ENCODE peak calls at places on chromosomes 7 and 10, in nine cellular contexts. One of them, this sample, is unnamed.

GRCh38 chr10:49679480-49679893 is at the start of gene C10orf53:
- DNase-seq in activated B cell treated with CpG ODN at 0.5 μM for 24 hours: no peak
- DNase-seq in NCI-H82: peak; percentile 60
- DNase-seq in stimulated activated CD4-positive, alpha-beta T cell treated with anti-CD3 and anti-CD28 coated beads, Interleukin-2, amount 100 ng/mL, for 48 hours: no peak
- DNase-seq in skeletal muscle cell: no peak
- DNase-seq in RCC 7860: no peak
- DNase-seq in activated naive CD4-positive, alpha-beta T cell treated with anti-CD3 and anti-CD28 coated beads, Interleukin-2, amount 50 U/mL, for 16 hours: no peak
- DNase-seq in IMR-90: peak; percentile 16
- DNase-seq in NCI-H1092: peak; percentile 54
- DNase-seq in this sample: no peak

GRCh38 chr10:74612195-74612594 is 214.2 kb upstream of the KAT6B start:
- DNase-seq in RCC 7860: no peak
- DNase-seq in activated naive CD4-positive, alpha-beta T cell treated with anti-CD3 and anti-CD28 coated beads, Interleukin-2, amount 50 U/mL, for 16 hours: no peak
- DNase-seq in NCI-H82: no peak
- DNase-seq in stimulated activated CD4-positive, alpha-beta T cell treated with anti-CD3 and anti-CD28 coated beads, Interleukin-2, amount 100 ng/mL, for 48 hours: no peak
- DNase-seq in IMR-90: peak; percentile 42
- DNase-seq in activated B cell treated with CpG ODN at 0.5 μM for 24 hours: no peak
- DNase-seq in NCI-H1092: no peak
- DNase-seq in skeletal muscle cell: no peak
- DNase-seq in this sample: no peak

GRCh38 chr7:48875300-48875916 is 48.9 kb upstream of the CDC14C start:
- DNase-seq in stimulated activated CD4-positive, alpha-beta T cell treated with anti-CD3 and anti-CD28 coated beads, Interleukin-2, amount 100 ng/mL, for 48 hours: no peak
- DNase-seq in NCI-H1092: peak; percentile 75
- DNase-seq in IMR-90: no peak
- DNase-seq in activated naive CD4-positive, alpha-beta T cell treated with anti-CD3 and anti-CD28 coated beads, Interleukin-2, amount 50 U/mL, for 16 hours: no peak
- DNase-seq in RCC 7860: peak; percentile 38
- DNase-seq in activated B cell treated with CpG ODN at 0.5 μM for 24 hours: no peak
- DNase-seq in skeletal muscle cell: no peak
- DNase-seq in NCI-H82: peak; percentile 65
- DNase-seq in this sample: peak; percentile 37

GRCh38 chr7:65980478-65981250 is 1.3 kb downstream of the GUSB start:
- DNase-seq in RCC 7860: peak; percentile 74
- DNase-seq in skeletal muscle cell: no peak
- DNase-seq in activated naive CD4-positive, alpha-beta T cell treated with anti-CD3 and anti-CD28 coated beads, Interleukin-2, amount 50 U/mL, for 16 hours: no peak
- DNase-seq in activated B cell treated with CpG ODN at 0.5 μM for 24 hours: no peak
- DNase-seq in NCI-H82: no peak
- DNase-seq in IMR-90: no peak
- DNase-seq in stimulated activated CD4-positive, alpha-beta T cell treated with anti-CD3 and anti-CD28 coated beads, Interleukin-2, amount 100 ng/mL, for 48 hours: peak; percentile 24
- DNase-seq in NCI-H1092: no peak
- DNase-seq in this sample: peak; percentile 87

GRCh38 chr10:119259345-119259744 is 52.0 kb downstream of the GRK5 start:
- DNase-seq in activated B cell treated with CpG ODN at 0.5 μM for 24 hours: no peak
- DNase-seq in NCI-H82: no peak
- DNase-seq in RCC 7860: no peak
- DNase-seq in activated naive CD4-positive, alpha-beta T cell treated with anti-CD3 and anti-CD28 coated beads, Interleukin-2, amount 50 U/mL, for 16 hours: no peak
- DNase-seq in skeletal muscle cell: no peak
- DNase-seq in IMR-90: no peak
- DNase-seq in NCI-H1092: no peak
- DNase-seq in stimulated activated CD4-positive, alpha-beta T cell treated with anti-CD3 and anti-CD28 coated beads, Interleukin-2, amount 100 ng/mL, for 48 hours: no peak
- DNase-seq in this sample: no peak

GRCh38 chr10:103458720-103459119 is at the start of gene CALHM1:
- DNase-seq in activated naive CD4-positive, alpha-beta T cell treated with anti-CD3 and anti-CD28 coated beads, Interleukin-2, amount 50 U/mL, for 16 hours: no peak
- DNase-seq in NCI-H82: peak; percentile 46
- DNase-seq in NCI-H1092: no peak
- DNase-seq in RCC 7860: no peak
- DNase-seq in skeletal muscle cell: no peak
- DNase-seq in stimulated activated CD4-positive, alpha-beta T cell treated with anti-CD3 and anti-CD28 coated beads, Interleukin-2, amount 100 ng/mL, for 48 hours: no peak
- DNase-seq in activated B cell treated with CpG ODN at 0.5 μM for 24 hours: no peak
- DNase-seq in IMR-90: no peak
- DNase-seq in this sample: no peak

GRCh38 chr10:33100996-33101747 is 143.1 kb upstream of the ITGB1 start:
- DNase-seq in NCI-H82: no peak
- DNase-seq in IMR-90: no peak
- DNase-seq in activated B cell treated with CpG ODN at 0.5 μM for 24 hours: no peak
- DNase-seq in skeletal muscle cell: no peak
- DNase-seq in activated naive CD4-positive, alpha-beta T cell treated with anti-CD3 and anti-CD28 coated beads, Interleukin-2, amount 50 U/mL, for 16 hours: no peak
- DNase-seq in stimulated activated CD4-positive, alpha-beta T cell treated with anti-CD3 and anti-CD28 coated beads, Interleukin-2, amount 100 ng/mL, for 48 hours: no peak
- DNase-seq in NCI-H1092: no peak
- DNase-seq in RCC 7860: no peak
- DNase-seq in this sample: no peak

GRCh38 chr7:55360486-55360885 is 4.7 kb upstream of the LANCL2 start:
- DNase-seq in activated naive CD4-positive, alpha-beta T cell treated with anti-CD3 and anti-CD28 coated beads, Interleukin-2, amount 50 U/mL, for 16 hours: no peak
- DNase-seq in NCI-H1092: no peak
- DNase-seq in skeletal muscle cell: peak; percentile 31
- DNase-seq in stimulated activated CD4-positive, alpha-beta T cell treated with anti-CD3 and anti-CD28 coated beads, Interleukin-2, amount 100 ng/mL, for 48 hours: no peak
- DNase-seq in RCC 7860: no peak
- DNase-seq in activated B cell treated with CpG ODN at 0.5 μM for 24 hours: no peak
- DNase-seq in IMR-90: no peak
- DNase-seq in NCI-H82: no peak
- DNase-seq in this sample: no peak

GRCh38 chr10:64648915-64649314 is 1127.7 kb downstream of the REEP3 start:
- DNase-seq in stimulated activated CD4-positive, alpha-beta T cell treated with anti-CD3 and anti-CD28 coated beads, Interleukin-2, amount 100 ng/mL, for 48 hours: no peak
- DNase-seq in IMR-90: no peak
- DNase-seq in skeletal muscle cell: no peak
- DNase-seq in activated B cell treated with CpG ODN at 0.5 μM for 24 hours: no peak
- DNase-seq in activated naive CD4-positive, alpha-beta T cell treated with anti-CD3 and anti-CD28 coated beads, Interleukin-2, amount 50 U/mL, for 16 hours: no peak
- DNase-seq in NCI-H82: peak; percentile 41
- DNase-seq in NCI-H1092: no peak
- DNase-seq in RCC 7860: no peak
- DNase-seq in this sample: no peak

GRCh38 chr10:79123547-79123963 is 54.8 kb downstream of the ZMIZ1 start:
- DNase-seq in skeletal muscle cell: peak; percentile 67
- DNase-seq in RCC 7860: no peak
- DNase-seq in activated B cell treated with CpG ODN at 0.5 μM for 24 hours: no peak
- DNase-seq in NCI-H82: peak; percentile 88
- DNase-seq in NCI-H1092: no peak
- DNase-seq in IMR-90: no peak
- DNase-seq in stimulated activated CD4-positive, alpha-beta T cell treated with anti-CD3 and anti-CD28 coated beads, Interleukin-2, amount 100 ng/mL, for 48 hours: no peak
- DNase-seq in activated naive CD4-positive, alpha-beta T cell treated with anti-CD3 and anti-CD28 coated beads, Interleukin-2, amount 50 U/mL, for 16 hours: no peak
- DNase-seq in this sample: no peak

GRCh38 chr10:11450427-11450826 is 161.0 kb downstream of the USP6NL start:
- DNase-seq in NCI-H82: no peak
- DNase-seq in RCC 7860: no peak
- DNase-seq in stimulated activated CD4-positive, alpha-beta T cell treated with anti-CD3 and anti-CD28 coated beads, Interleukin-2, amount 100 ng/mL, for 48 hours: no peak
- DNase-seq in NCI-H1092: no peak
- DNase-seq in skeletal muscle cell: no peak
- DNase-seq in activated B cell treated with CpG ODN at 0.5 μM for 24 hours: no peak
- DNase-seq in activated naive CD4-positive, alpha-beta T cell treated with anti-CD3 and anti-CD28 coated beads, Interleukin-2, amount 50 U/mL, for 16 hours: no peak
- DNase-seq in IMR-90: no peak
- DNase-seq in this sample: no peak

GRCh38 chr10:70715853-70716795 is 43.8 kb downstream of the ADAMTS14 start:
- DNase-seq in activated B cell treated with CpG ODN at 0.5 μM for 24 hours: no peak
- DNase-seq in skeletal muscle cell: no peak
- DNase-seq in RCC 7860: peak; percentile 39
- DNase-seq in NCI-H1092: peak; percentile 56
- DNase-seq in stimulated activated CD4-positive, alpha-beta T cell treated with anti-CD3 and anti-CD28 coated beads, Interleukin-2, amount 100 ng/mL, for 48 hours: peak; percentile 14
- DNase-seq in IMR-90: peak; percentile 34
- DNase-seq in activated naive CD4-positive, alpha-beta T cell treated with anti-CD3 and anti-CD28 coated beads, Interleukin-2, amount 50 U/mL, for 16 hours: no peak
- DNase-seq in NCI-H82: peak; percentile 94
- DNase-seq in this sample: no peak

GRCh38 chr7:131556055-131556911 is at the start of gene PODXL:
- DNase-seq in IMR-90: peak; percentile 17
- DNase-seq in skeletal muscle cell: no peak
- DNase-seq in activated B cell treated with CpG ODN at 0.5 μM for 24 hours: peak; percentile 67
- DNase-seq in activated naive CD4-positive, alpha-beta T cell treated with anti-CD3 and anti-CD28 coated beads, Interleukin-2, amount 50 U/mL, for 16 hours: peak; percentile 47
- DNase-seq in RCC 7860: peak; percentile 57
- DNase-seq in NCI-H1092: peak; percentile 26
- DNase-seq in NCI-H82: peak; percentile 78
- DNase-seq in stimulated activated CD4-positive, alpha-beta T cell treated with anti-CD3 and anti-CD28 coated beads, Interleukin-2, amount 100 ng/mL, for 48 hours: peak; percentile 33
- DNase-seq in this sample: peak; percentile 92

GRCh38 chr7:106501605-106502580 is 159.1 kb downstream of the CCDC71L start:
- DNase-seq in RCC 7860: no peak
- DNase-seq in stimulated activated CD4-positive, alpha-beta T cell treated with anti-CD3 and anti-CD28 coated beads, Interleukin-2, amount 100 ng/mL, for 48 hours: no peak
- DNase-seq in NCI-H1092: no peak
- DNase-seq in skeletal muscle cell: no peak
- DNase-seq in IMR-90: no peak
- DNase-seq in activated B cell treated with CpG ODN at 0.5 μM for 24 hours: no peak
- DNase-seq in activated naive CD4-positive, alpha-beta T cell treated with anti-CD3 and anti-CD28 coated beads, Interleukin-2, amount 50 U/mL, for 16 hours: no peak
- DNase-seq in NCI-H82: no peak
- DNase-seq in this sample: no peak

GRCh38 chr7:34928052-34928451 is 109.2 kb downstream of the DPY19L1 start:
- DNase-seq in activated B cell treated with CpG ODN at 0.5 μM for 24 hours: no peak
- DNase-seq in skeletal muscle cell: no peak
- DNase-seq in IMR-90: no peak
- DNase-seq in stimulated activated CD4-positive, alpha-beta T cell treated with anti-CD3 and anti-CD28 coated beads, Interleukin-2, amount 100 ng/mL, for 48 hours: peak; percentile 53
- DNase-seq in NCI-H82: peak; percentile 75
- DNase-seq in activated naive CD4-positive, alpha-beta T cell treated with anti-CD3 and anti-CD28 coated beads, Interleukin-2, amount 50 U/mL, for 16 hours: peak; percentile 29
- DNase-seq in RCC 7860: peak; percentile 11
- DNase-seq in NCI-H1092: no peak
- DNase-seq in this sample: peak; percentile 35

GRCh38 chr10:122734266-122734665 is 34.6 kb upstream of the C10orf120 start:
- DNase-seq in IMR-90: no peak
- DNase-seq in stimulated activated CD4-positive, alpha-beta T cell treated with anti-CD3 and anti-CD28 coated beads, Interleukin-2, amount 100 ng/mL, for 48 hours: no peak
- DNase-seq in activated B cell treated with CpG ODN at 0.5 μM for 24 hours: no peak
- DNase-seq in activated naive CD4-positive, alpha-beta T cell treated with anti-CD3 and anti-CD28 coated beads, Interleukin-2, amount 50 U/mL, for 16 hours: no peak
- DNase-seq in skeletal muscle cell: no peak
- DNase-seq in RCC 7860: no peak
- DNase-seq in NCI-H1092: no peak
- DNase-seq in NCI-H82: no peak
- DNase-seq in this sample: no peak

GRCh38 chr7:55473935-55474334 is 98.4 kb downstream of the VOPP1 start:
- DNase-seq in stimulated activated CD4-positive, alpha-beta T cell treated with anti-CD3 and anti-CD28 coated beads, Interleukin-2, amount 100 ng/mL, for 48 hours: no peak
- DNase-seq in IMR-90: no peak
- DNase-seq in activated naive CD4-positive, alpha-beta T cell treated with anti-CD3 and anti-CD28 coated beads, Interleukin-2, amount 50 U/mL, for 16 hours: no peak
- DNase-seq in NCI-H1092: no peak
- DNase-seq in NCI-H82: no peak
- DNase-seq in RCC 7860: no peak
- DNase-seq in activated B cell treated with CpG ODN at 0.5 μM for 24 hours: no peak
- DNase-seq in skeletal muscle cell: no peak
- DNase-seq in this sample: peak; percentile 58

GRCh38 chr10:113035724-113036312 is 85.8 kb downstream of the TCF7L2 start:
- DNase-seq in NCI-H1092: no peak
- DNase-seq in NCI-H82: no peak
- DNase-seq in skeletal muscle cell: no peak
- DNase-seq in RCC 7860: no peak
- DNase-seq in activated B cell treated with CpG ODN at 0.5 μM for 24 hours: no peak
- DNase-seq in IMR-90: no peak
- DNase-seq in activated naive CD4-positive, alpha-beta T cell treated with anti-CD3 and anti-CD28 coated beads, Interleukin-2, amount 50 U/mL, for 16 hours: no peak
- DNase-seq in stimulated activated CD4-positive, alpha-beta T cell treated with anti-CD3 and anti-CD28 coated beads, Interleukin-2, amount 100 ng/mL, for 48 hours: no peak
- DNase-seq in this sample: no peak

GRCh38 chr10:93826355-93826754 is 67.4 kb upstream of the SLC35G1 start:
- DNase-seq in skeletal muscle cell: no peak
- DNase-seq in activated naive CD4-positive, alpha-beta T cell treated with anti-CD3 and anti-CD28 coated beads, Interleukin-2, amount 50 U/mL, for 16 hours: no peak
- DNase-seq in NCI-H82: no peak
- DNase-seq in activated B cell treated with CpG ODN at 0.5 μM for 24 hours: no peak
- DNase-seq in stimulated activated CD4-positive, alpha-beta T cell treated with anti-CD3 and anti-CD28 coated beads, Interleukin-2, amount 100 ng/mL, for 48 hours: no peak
- DNase-seq in IMR-90: no peak
- DNase-seq in RCC 7860: peak; percentile 34
- DNase-seq in NCI-H1092: no peak
- DNase-seq in this sample: no peak

GRCh38 chr7:55050286-55050685 is 31.5 kb downstream of the EGFR start:
- DNase-seq in NCI-H82: peak; percentile 69
- DNase-seq in IMR-90: no peak
- DNase-seq in activated naive CD4-positive, alpha-beta T cell treated with anti-CD3 and anti-CD28 coated beads, Interleukin-2, amount 50 U/mL, for 16 hours: no peak
- DNase-seq in RCC 7860: no peak
- DNase-seq in stimulated activated CD4-positive, alpha-beta T cell treated with anti-CD3 and anti-CD28 coated beads, Interleukin-2, amount 100 ng/mL, for 48 hours: no peak
- DNase-seq in skeletal muscle cell: no peak
- DNase-seq in activated B cell treated with CpG ODN at 0.5 μM for 24 hours: no peak
- DNase-seq in NCI-H1092: no peak
- DNase-seq in this sample: no peak

GRCh38 chr10:71476249-71477011 is 79.7 kb downstream of the CDH23 start:
- DNase-seq in NCI-H82: no peak
- DNase-seq in skeletal muscle cell: no peak
- DNase-seq in IMR-90: no peak
- DNase-seq in NCI-H1092: no peak
- DNase-seq in activated naive CD4-positive, alpha-beta T cell treated with anti-CD3 and anti-CD28 coated beads, Interleukin-2, amount 50 U/mL, for 16 hours: no peak
- DNase-seq in activated B cell treated with CpG ODN at 0.5 μM for 24 hours: no peak
- DNase-seq in stimulated activated CD4-positive, alpha-beta T cell treated with anti-CD3 and anti-CD28 coated beads, Interleukin-2, amount 100 ng/mL, for 48 hours: no peak
- DNase-seq in RCC 7860: no peak
- DNase-seq in this sample: no peak

GRCh38 chr10:123549761-123550454 is 116.2 kb upstream of the GPR26 start:
- DNase-seq in activated B cell treated with CpG ODN at 0.5 μM for 24 hours: no peak
- DNase-seq in NCI-H1092: no peak
- DNase-seq in NCI-H82: no peak
- DNase-seq in IMR-90: no peak
- DNase-seq in stimulated activated CD4-positive, alpha-beta T cell treated with anti-CD3 and anti-CD28 coated beads, Interleukin-2, amount 100 ng/mL, for 48 hours: no peak
- DNase-seq in activated naive CD4-positive, alpha-beta T cell treated with anti-CD3 and anti-CD28 coated beads, Interleukin-2, amount 50 U/mL, for 16 hours: no peak
- DNase-seq in skeletal muscle cell: no peak
- DNase-seq in RCC 7860: no peak
- DNase-seq in this sample: no peak

GRCh38 chr7:24456526-24457214 is 116.6 kb upstream of the PALS2 start:
- DNase-seq in activated B cell treated with CpG ODN at 0.5 μM for 24 hours: no peak
- DNase-seq in RCC 7860: no peak
- DNase-seq in NCI-H1092: no peak
- DNase-seq in IMR-90: no peak
- DNase-seq in NCI-H82: peak; percentile 87
- DNase-seq in activated naive CD4-positive, alpha-beta T cell treated with anti-CD3 and anti-CD28 coated beads, Interleukin-2, amount 50 U/mL, for 16 hours: no peak
- DNase-seq in skeletal muscle cell: no peak
- DNase-seq in stimulated activated CD4-positive, alpha-beta T cell treated with anti-CD3 and anti-CD28 coated beads, Interleukin-2, amount 100 ng/mL, for 48 hours: no peak
- DNase-seq in this sample: no peak

GRCh38 chr10:59257224-59257623 is 80.8 kb downstream of the PHYHIPL start:
- DNase-seq in activated B cell treated with CpG ODN at 0.5 μM for 24 hours: no peak
- DNase-seq in activated naive CD4-positive, alpha-beta T cell treated with anti-CD3 and anti-CD28 coated beads, Interleukin-2, amount 50 U/mL, for 16 hours: no peak
- DNase-seq in IMR-90: no peak
- DNase-seq in stimulated activated CD4-positive, alpha-beta T cell treated with anti-CD3 and anti-CD28 coated beads, Interleukin-2, amount 100 ng/mL, for 48 hours: no peak
- DNase-seq in NCI-H82: no peak
- DNase-seq in NCI-H1092: no peak
- DNase-seq in RCC 7860: no peak
- DNase-seq in skeletal muscle cell: no peak
- DNase-seq in this sample: no peak

GRCh38 chr7:96508371-96508770 is 186.5 kb upstream of the SLC25A13 start:
- DNase-seq in stimulated activated CD4-positive, alpha-beta T cell treated with anti-CD3 and anti-CD28 coated beads, Interleukin-2, amount 100 ng/mL, for 48 hours: no peak
- DNase-seq in activated B cell treated with CpG ODN at 0.5 μM for 24 hours: no peak
- DNase-seq in NCI-H82: no peak
- DNase-seq in activated naive CD4-positive, alpha-beta T cell treated with anti-CD3 and anti-CD28 coated beads, Interleukin-2, amount 50 U/mL, for 16 hours: no peak
- DNase-seq in IMR-90: no peak
- DNase-seq in skeletal muscle cell: no peak
- DNase-seq in NCI-H1092: no peak
- DNase-seq in RCC 7860: no peak
- DNase-seq in this sample: no peak

GRCh38 chr7:32670105-32670504 is 174.8 kb downstream of the AVL9 start:
- DNase-seq in stimulated activated CD4-positive, alpha-beta T cell treated with anti-CD3 and anti-CD28 coated beads, Interleukin-2, amount 100 ng/mL, for 48 hours: no peak
- DNase-seq in NCI-H82: no peak
- DNase-seq in skeletal muscle cell: peak; percentile 57
- DNase-seq in activated naive CD4-positive, alpha-beta T cell treated with anti-CD3 and anti-CD28 coated beads, Interleukin-2, amount 50 U/mL, for 16 hours: no peak
- DNase-seq in RCC 7860: peak; percentile 96
- DNase-seq in NCI-H1092: no peak
- DNase-seq in IMR-90: peak; percentile 45
- DNase-seq in activated B cell treated with CpG ODN at 0.5 μM for 24 hours: no peak
- DNase-seq in this sample: no peak

GRCh38 chr10:35765996-35766395 is 123.9 kb upstream of the FZD8 start:
- DNase-seq in stimulated activated CD4-positive, alpha-beta T cell treated with anti-CD3 and anti-CD28 coated beads, Interleukin-2, amount 100 ng/mL, for 48 hours: no peak
- DNase-seq in RCC 7860: no peak
- DNase-seq in NCI-H82: no peak
- DNase-seq in skeletal muscle cell: no peak
- DNase-seq in activated B cell treated with CpG ODN at 0.5 μM for 24 hours: no peak
- DNase-seq in activated naive CD4-positive, alpha-beta T cell treated with anti-CD3 and anti-CD28 coated beads, Interleukin-2, amount 50 U/mL, for 16 hours: no peak
- DNase-seq in IMR-90: no peak
- DNase-seq in NCI-H1092: no peak
- DNase-seq in this sample: no peak

GRCh38 chr7:32299133-32299702 is 191.0 kb downstream of the LSM5 start:
- DNase-seq in RCC 7860: no peak
- DNase-seq in NCI-H1092: no peak
- DNase-seq in IMR-90: no peak
- DNase-seq in NCI-H82: peak; percentile 85
- DNase-seq in skeletal muscle cell: no peak
- DNase-seq in activated naive CD4-positive, alpha-beta T cell treated with anti-CD3 and anti-CD28 coated beads, Interleukin-2, amount 50 U/mL, for 16 hours: no peak
- DNase-seq in stimulated activated CD4-positive, alpha-beta T cell treated with anti-CD3 and anti-CD28 coated beads, Interleukin-2, amount 100 ng/mL, for 48 hours: no peak
- DNase-seq in activated B cell treated with CpG ODN at 0.5 μM for 24 hours: no peak
- DNase-seq in this sample: no peak

This sample was measured in left lung.